ENCODE peak calls at places on chromosomes 5 and 9, in four cellular contexts. Z is A549, Q is stomach, K is esophagus muscularis mucosa. O is an unnamed sample.
A peak's percentile ranks its signal among the peaks of the same experiment; 100 is the strongest.

GRCh38 chr5:1474183-1474839 is 29.1 kb upstream of the SLC6A3 start:
- DNase-seq in Z (no peak), Q (no peak), K (no peak), O (no peak)

GRCh38 chr9:90107021-90107771 is 502.4 kb downstream of the GADD45G start:
- DNase-seq in Z (peak; percentile 28), Q (peak; percentile 65), K (no peak), O (no peak)

GRCh38 chr5:62681117-62681850 is 102.7 kb downstream of the LRRC70 start:
- DNase-seq in Z (no peak), Q (no peak), K (no peak), O (no peak)

GRCh38 chr9:135123735-135124134 is 36.3 kb downstream of the OLFM1 start:
- DNase-seq in Z (no peak), Q (no peak), K (no peak), O (no peak)

GRCh38 chr5:84088996-84089395 is 295.7 kb downstream of the EDIL3 start:
- DNase-seq in Z (peak; percentile 38), Q (no peak), K (no peak), O (no peak)

GRCh38 chr5:175059687-175060194 is 335.4 kb downstream of the MSX2 start:
- DNase-seq in Z (peak; percentile 58), Q (no peak), K (peak; percentile 91), O (no peak)

GRCh38 chr9:133707065-133707760 is 30.9 kb downstream of the SARDH start:
- DNase-seq in Z (no peak), Q (no peak), K (no peak), O (peak; percentile 40)

GRCh38 chr9:87436694-87437093 is 61.0 kb upstream of the DAPK1 start:
- DNase-seq in Z (no peak), Q (no peak), K (no peak), O (no peak)

GRCh38 chr9:4837126-4837767 is 44.5 kb downstream of the RCL1 start:
- DNase-seq in Z (no peak), Q (no peak), K (no peak), O (no peak)

GRCh38 chr9:121305269-121305994 is 37.5 kb downstream of the GSN start:
- DNase-seq in Z (no peak), Q (peak; percentile 44), K (peak; percentile 96), O (peak; percentile 80)

GRCh38 chr9:33750307-33750838 is 45.0 kb upstream of the PRSS3 start:
- DNase-seq in Z (peak; percentile 30), Q (peak; percentile 41), K (no peak), O (no peak)

GRCh38 chr5:138022912-138023311 is 10.0 kb downstream of the FAM13B start:
- DNase-seq in Z (no peak), Q (no peak), K (no peak), O (no peak)

GRCh38 chr9:38319496-38320173 is 72.9 kb upstream of the ALDH1B1 start:
- DNase-seq in Z (no peak), Q (no peak), K (no peak), O (no peak)

GRCh38 chr5:56200856-56201638 is 32.1 kb downstream of the ANKRD55 start:
- DNase-seq in Z (peak; percentile 90), Q (peak; percentile 76), K (no peak), O (no peak)

GRCh38 chr9:136784249-136784996 is 6.7 kb upstream of the TMEM141 start:
- DNase-seq in Z (peak; percentile 51), Q (no peak), K (no peak), O (peak; percentile 60)

GRCh38 chr9:110027624-110028023 is 180.3 kb downstream of the C9orf152 start:
- DNase-seq in Z (no peak), Q (no peak), K (no peak), O (no peak)

GRCh38 chr9:134487066-134487710 is 154.4 kb upstream of the COL5A1 start:
- DNase-seq in Z (no peak), Q (no peak), K (no peak), O (no peak)

GRCh38 chr9:127931092-127931881 is 710 bp upstream of the PIP5KL1 start:
- DNase-seq in Z (peak; percentile 86), Q (no peak), K (no peak), O (no peak)

GRCh38 chr5:56301041-56301440 is 67.9 kb upstream of the ANKRD55 start:
- DNase-seq in Z (peak; percentile 49), Q (no peak), K (no peak), O (no peak)

GRCh38 chr9:28456886-28457285 is 883.6 kb upstream of the C9orf72 start:
- DNase-seq in Z (no peak), Q (no peak), K (no peak), O (no peak)

GRCh38 chr9:83976372-83976771 is 3.6 kb downstream of the HNRNPK start:
- DNase-seq in Z (no peak), Q (no peak), K (no peak), O (no peak)

GRCh38 chr5:124057815-124058231 is 545.8 kb downstream of the CSNK1G3 start:
- DNase-seq in Z (no peak), Q (no peak), K (no peak), O (no peak)
- TF ChIP-seq EP300 in Z (no peak), Q (no peak), K (no peak), O (no peak)

GRCh38 chr9:97983524-97984187 is 515 bp downstream of the ANP32B start:
- DNase-seq in Z (peak; percentile 59), Q (peak; percentile 59), K (no peak), O (no peak)

GRCh38 chr9:97982191-97982718 is 886 bp upstream of the ANP32B start:
- DNase-seq in Z (no peak), Q (no peak), K (no peak), O (no peak)

GRCh38 chr9:97981828-97982164 is 1.3 kb upstream of the ANP32B start:
- DNase-seq in Z (no peak), Q (no peak), K (no peak), O (no peak)

GRCh38 chr9:97984188-97985057 is 1.3 kb downstream of the ANP32B start:
- DNase-seq in Z (peak; percentile 80), Q (peak; percentile 81), K (peak; percentile 94), O (peak; percentile 68)

DNA sequence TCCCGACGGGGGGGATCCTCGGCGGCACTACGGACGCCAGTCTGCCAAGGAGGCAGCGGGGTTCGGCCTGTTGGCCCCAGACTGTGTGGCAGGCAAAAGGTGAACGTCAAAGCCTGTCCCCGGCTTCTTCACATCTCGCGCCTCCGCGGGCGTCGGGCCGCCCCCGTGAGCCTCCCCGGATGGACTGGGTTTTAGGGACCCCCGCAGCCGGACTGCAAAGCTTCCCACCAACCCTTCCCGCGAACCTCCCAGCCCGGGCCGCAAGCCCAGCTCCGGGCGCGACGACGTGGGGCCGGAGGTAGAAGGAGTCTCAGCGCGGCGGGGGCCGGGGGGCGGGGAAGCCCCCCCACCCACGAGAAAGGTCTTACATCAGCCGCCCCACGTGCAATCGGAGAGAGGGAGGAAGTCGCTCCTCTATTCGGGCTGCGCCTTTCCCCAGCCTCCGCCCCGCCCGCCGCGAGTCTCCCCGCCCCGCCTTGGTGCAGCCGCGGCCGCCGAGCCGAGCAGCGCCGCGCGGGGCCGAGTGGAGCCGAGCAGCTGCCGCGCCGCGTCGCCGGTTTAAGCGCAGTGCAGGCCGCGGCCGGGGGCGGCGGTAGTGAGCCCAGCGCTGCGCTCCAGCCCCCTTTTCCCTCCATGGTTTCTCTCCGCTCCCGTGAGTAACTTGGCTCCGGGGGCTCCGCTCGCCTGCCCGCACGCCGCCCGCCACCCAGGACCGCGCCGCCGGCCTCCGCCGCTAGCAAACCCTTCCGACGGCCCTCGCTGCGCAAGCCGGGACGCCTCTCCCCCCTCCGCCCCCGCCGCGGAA is at the start of gene ANP32B:
- DNase-seq in Z (peak; percentile 90), Q (peak; percentile 94), K (peak; percentile 95), O (peak; percentile 79)
- TF ChIP-seq EP300 in Z (no peak), Q (no peak), K (no peak), O (no peak)

GRCh38 chr5:142568996-142569335 is 116.9 kb downstream of the FGF1 start:
- DNase-seq in Z (no peak), Q (no peak), K (no peak), O (no peak)

GRCh38 chr5:142571351-142571750 is 114.5 kb downstream of the FGF1 start:
- DNase-seq in Z (no peak), Q (no peak), K (no peak), O (no peak)

GRCh38 chr5:142571921-142572320 is 114.0 kb downstream of the FGF1 start:
- DNase-seq in Z (no peak), Q (no peak), K (no peak), O (no peak)

GRCh38 chr5:142569905-142570304 is 116.0 kb downstream of the FGF1 start:
- DNase-seq in Z (no peak), Q (no peak), K (no peak), O (no peak)

DNA sequence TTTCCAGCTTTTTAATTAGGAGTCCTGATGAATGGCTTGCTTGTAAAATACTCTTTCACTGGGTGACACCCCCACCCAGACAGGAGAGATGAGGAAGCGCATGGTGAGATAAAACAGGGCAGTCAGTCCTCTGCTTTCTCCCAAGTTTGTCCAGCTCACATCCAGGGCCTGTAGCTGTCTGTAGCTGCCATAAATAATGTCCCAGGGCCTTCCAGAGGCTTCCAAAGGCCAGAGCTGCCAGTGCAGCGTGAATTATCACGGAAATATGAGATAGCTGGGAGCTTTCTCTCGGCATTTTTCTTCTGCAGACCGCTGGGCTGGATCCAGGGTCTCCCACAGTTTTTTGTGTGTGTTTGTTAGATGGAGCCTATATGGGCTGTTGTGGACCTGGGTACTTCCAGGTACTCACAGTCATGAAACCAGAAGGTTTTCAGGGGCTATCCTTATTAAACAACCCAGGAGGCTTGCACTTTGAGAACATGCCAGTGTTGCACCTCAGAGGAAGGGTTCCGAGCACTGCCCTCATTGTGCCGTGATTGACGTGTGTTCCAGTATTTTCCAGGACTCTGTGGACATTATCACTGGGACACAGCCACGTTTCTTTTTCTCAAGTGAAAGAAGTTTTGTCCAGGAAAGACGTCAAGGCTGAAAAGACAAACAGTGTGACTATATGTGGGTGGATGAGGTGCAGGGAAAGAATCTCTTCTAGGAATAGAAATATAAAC is 117.5 kb downstream of the FGF1 start:
- DNase-seq in Z (no peak), Q (no peak), K (no peak), O (no peak)
- TF ChIP-seq EP300 in Z (no peak), Q (peak; percentile 57), K (peak; percentile 81), O (no peak)

GRCh38 chr5:143413964-143414669 is 10.6 kb upstream of the NR3C1 start:
- DNase-seq in Z (no peak), Q (no peak), K (no peak), O (no peak)
- TF ChIP-seq EP300 in Z (no peak), Q (no peak), K (no peak), O (no peak)

GRCh38 chr9:16060457-16061129 is 507.8 kb downstream of the CCDC171 start:
- DNase-seq in Z (no peak), Q (no peak), K (no peak), O (no peak)
- TF ChIP-seq EP300 in Z (no peak), Q (no peak), K (no peak), O (no peak)

GRCh38 chr5:13921573-13921972 is 22.9 kb downstream of the DNAH5 start:
- DNase-seq in Z (no peak), Q (no peak), K (no peak), O (no peak)
- TF ChIP-seq EP300 in Z (no peak), Q (no peak), K (no peak), O (no peak)

DNA sequence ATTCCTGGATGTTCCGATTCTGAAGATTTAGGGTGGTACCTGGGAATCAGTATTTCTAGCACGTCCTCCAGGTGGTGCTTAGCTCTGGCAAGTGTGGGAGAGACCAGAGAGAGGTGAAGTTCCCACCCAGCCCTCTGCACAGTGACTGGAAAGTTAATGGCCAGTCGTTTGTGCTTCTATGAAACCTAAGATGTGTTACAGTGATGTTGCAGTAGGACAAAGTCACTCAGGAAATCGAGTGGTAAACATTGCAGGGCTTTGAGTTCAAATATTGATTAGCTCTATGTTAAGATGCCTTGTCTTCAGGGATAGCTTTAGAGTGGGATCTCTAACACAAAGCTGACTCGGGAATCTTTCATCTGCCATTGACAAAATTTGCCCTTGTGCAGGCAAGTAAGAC is 55.6 kb downstream of the PIK3R1 start:
- DNase-seq in Z (no peak), Q (no peak), K (no peak), O (no peak)
- TF ChIP-seq EP300 in Z (no peak), Q (no peak), K (no peak), O (no peak)

GRCh38 chr5:172868436-172868923 is 34.4 kb downstream of the ERGIC1 start:
- DNase-seq in Z (peak; percentile 91), Q (no peak), K (no peak), O (no peak)
- TF ChIP-seq EP300 in Z (no peak), Q (no peak), K (no peak), O (no peak)

O was measured in tibial nerve.